ENCODE peak calls at places on chromosome 18, in nine cellular contexts. One of them, this sample, is unnamed.

GRCh38 chr18:8525692-8526091 is 83.5 kb upstream of the RAB12 start:
- DNase-seq in left ventricle myocardium inferior: no peak
- DNase-seq in HCT116: no peak
- DNase-seq in CD8-positive, alpha-beta T cell: no peak
- DNase-seq in RWPE1: no peak
- DNase-seq in AG04450: no peak
- DNase-seq in gastrocnemius medialis: no peak
- DNase-seq in IMR-90: no peak
- DNase-seq in H9: peak
- DNase-seq in this sample: no peak

GRCh38 chr18:50523165-50523564 is 36.7 kb upstream of the MAPK4 start:
- DNase-seq in left ventricle myocardium inferior: no peak
- DNase-seq in HCT116: no peak
- DNase-seq in CD8-positive, alpha-beta T cell: no peak
- DNase-seq in RWPE1: no peak
- DNase-seq in AG04450: no peak
- DNase-seq in gastrocnemius medialis: no peak
- DNase-seq in IMR-90: no peak
- DNase-seq in H9: no peak
- DNase-seq in this sample: no peak

GRCh38 chr18:66640431-66640830 is 36.5 kb upstream of the CDH19 start:
- DNase-seq in left ventricle myocardium inferior: peak
- DNase-seq in HCT116: no peak
- DNase-seq in CD8-positive, alpha-beta T cell: no peak
- DNase-seq in RWPE1: no peak
- DNase-seq in AG04450: no peak
- DNase-seq in gastrocnemius medialis: no peak
- DNase-seq in IMR-90: no peak
- DNase-seq in H9: no peak
- DNase-seq in this sample: peak

GRCh38 chr18:48230459-48231113 is 178.6 kb downstream of the ZBTB7C start:
- DNase-seq in left ventricle myocardium inferior: no peak
- DNase-seq in HCT116: peak
- DNase-seq in CD8-positive, alpha-beta T cell: no peak
- DNase-seq in RWPE1: peak
- DNase-seq in AG04450: peak
- DNase-seq in gastrocnemius medialis: peak
- DNase-seq in IMR-90: peak
- DNase-seq in H9: peak
- DNase-seq in this sample: peak

GRCh38 chr18:61719676-61720075 is 173.1 kb downstream of the RNF152 start:
- DNase-seq in left ventricle myocardium inferior: no peak
- DNase-seq in HCT116: no peak
- DNase-seq in CD8-positive, alpha-beta T cell: no peak
- DNase-seq in RWPE1: no peak
- DNase-seq in AG04450: no peak
- DNase-seq in gastrocnemius medialis: no peak
- DNase-seq in IMR-90: no peak
- DNase-seq in H9: no peak
- DNase-seq in this sample: no peak

GRCh38 chr18:32695534-32695933 is 77.3 kb downstream of the KLHL14 start:
- DNase-seq in left ventricle myocardium inferior: no peak
- DNase-seq in HCT116: no peak
- DNase-seq in CD8-positive, alpha-beta T cell: no peak
- DNase-seq in RWPE1: no peak
- DNase-seq in AG04450: no peak
- DNase-seq in gastrocnemius medialis: no peak
- DNase-seq in IMR-90: no peak
- DNase-seq in H9: no peak
- DNase-seq in this sample: no peak

GRCh38 chr18:40179647-40180175 is 1775.3 kb upstream of the PIK3C3 start:
- DNase-seq in left ventricle myocardium inferior: no peak
- DNase-seq in HCT116: no peak
- DNase-seq in CD8-positive, alpha-beta T cell: no peak
- DNase-seq in RWPE1: no peak
- DNase-seq in AG04450: no peak
- DNase-seq in gastrocnemius medialis: no peak
- DNase-seq in IMR-90: peak
- DNase-seq in H9: no peak
- DNase-seq in this sample: no peak

GRCh38 chr18:65567372-65567771 is 183.4 kb upstream of the CDH7 start:
- DNase-seq in left ventricle myocardium inferior: no peak
- DNase-seq in HCT116: no peak
- DNase-seq in CD8-positive, alpha-beta T cell: no peak
- DNase-seq in RWPE1: peak
- DNase-seq in AG04450: no peak
- DNase-seq in gastrocnemius medialis: no peak
- DNase-seq in IMR-90: no peak
- DNase-seq in H9: no peak
- DNase-seq in this sample: no peak

GRCh38 chr18:61333746-61334490 is 688 bp downstream of the CDH20 start:
- DNase-seq in left ventricle myocardium inferior: no peak
- DNase-seq in HCT116: no peak
- DNase-seq in CD8-positive, alpha-beta T cell: no peak
- DNase-seq in RWPE1: no peak
- DNase-seq in AG04450: no peak
- DNase-seq in gastrocnemius medialis: no peak
- DNase-seq in IMR-90: no peak
- DNase-seq in H9: peak
- DNase-seq in this sample: no peak

GRCh38 chr18:32714571-32715148 is 58.2 kb downstream of the KLHL14 start:
- DNase-seq in left ventricle myocardium inferior: no peak
- DNase-seq in HCT116: peak
- DNase-seq in CD8-positive, alpha-beta T cell: no peak
- DNase-seq in RWPE1: peak
- DNase-seq in AG04450: peak
- DNase-seq in gastrocnemius medialis: no peak
- DNase-seq in IMR-90: peak
- DNase-seq in H9: peak
- DNase-seq in this sample: peak

GRCh38 chr18:63169853-63170252 is 149.7 kb downstream of the BCL2 start:
- DNase-seq in left ventricle myocardium inferior: no peak
- DNase-seq in HCT116: no peak
- DNase-seq in CD8-positive, alpha-beta T cell: no peak
- DNase-seq in RWPE1: no peak
- DNase-seq in AG04450: no peak
- DNase-seq in gastrocnemius medialis: no peak
- DNase-seq in IMR-90: no peak
- DNase-seq in H9: no peak
- DNase-seq in this sample: no peak

GRCh38 chr18:32383040-32383819 is 87.5 kb downstream of the GAREM1 start:
- DNase-seq in left ventricle myocardium inferior: no peak
- DNase-seq in HCT116: peak
- DNase-seq in CD8-positive, alpha-beta T cell: no peak
- DNase-seq in RWPE1: peak
- DNase-seq in AG04450: peak
- DNase-seq in gastrocnemius medialis: peak
- DNase-seq in IMR-90: peak
- DNase-seq in H9: no peak
- DNase-seq in this sample: no peak

GRCh38 chr18:45663646-45664045 is 48.4 kb downstream of the SLC14A2 start:
- DNase-seq in left ventricle myocardium inferior: no peak
- DNase-seq in HCT116: no peak
- DNase-seq in CD8-positive, alpha-beta T cell: no peak
- DNase-seq in RWPE1: no peak
- DNase-seq in AG04450: no peak
- DNase-seq in gastrocnemius medialis: no peak
- DNase-seq in IMR-90: no peak
- DNase-seq in H9: no peak
- DNase-seq in this sample: no peak

GRCh38 chr18:6561029-6561861 is 146.5 kb upstream of the L3MBTL4 start:
- DNase-seq in left ventricle myocardium inferior: peak
- DNase-seq in HCT116: no peak
- DNase-seq in CD8-positive, alpha-beta T cell: no peak
- DNase-seq in RWPE1: no peak
- DNase-seq in AG04450: peak
- DNase-seq in gastrocnemius medialis: peak
- DNase-seq in IMR-90: peak
- DNase-seq in H9: no peak
- DNase-seq in this sample: peak

GRCh38 chr18:42801706-42802105 is 313.8 kb downstream of the RIT2 start:
- DNase-seq in left ventricle myocardium inferior: no peak
- DNase-seq in HCT116: no peak
- DNase-seq in CD8-positive, alpha-beta T cell: no peak
- DNase-seq in RWPE1: no peak
- DNase-seq in AG04450: no peak
- DNase-seq in gastrocnemius medialis: no peak
- DNase-seq in IMR-90: no peak
- DNase-seq in H9: no peak
- DNase-seq in this sample: no peak

GRCh38 chr18:7417742-7418141 is 149.4 kb upstream of the PTPRM start:
- DNase-seq in left ventricle myocardium inferior: no peak
- DNase-seq in HCT116: no peak
- DNase-seq in CD8-positive, alpha-beta T cell: no peak
- DNase-seq in RWPE1: peak
- DNase-seq in AG04450: no peak
- DNase-seq in gastrocnemius medialis: no peak
- DNase-seq in IMR-90: no peak
- DNase-seq in H9: no peak
- DNase-seq in this sample: no peak

DNA sequence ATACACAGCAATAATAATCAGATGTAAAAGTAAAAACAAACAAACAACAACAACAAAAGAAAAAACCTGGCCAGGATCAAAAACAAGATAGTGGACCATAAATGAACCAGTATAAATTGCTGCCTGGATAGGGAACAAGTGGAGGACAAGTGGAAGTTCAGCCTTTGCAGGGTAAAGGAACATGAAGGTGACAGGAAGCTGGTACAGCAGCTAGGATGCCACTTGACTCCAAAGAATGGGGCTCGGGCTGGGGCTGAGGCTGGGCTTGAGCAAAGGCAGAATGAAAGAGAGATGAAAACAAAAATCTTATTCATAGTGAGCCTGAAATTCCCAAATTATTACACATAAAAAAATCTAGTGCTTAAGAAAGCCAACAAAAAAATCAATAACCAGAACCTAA is 146.5 kb downstream of the CDH2 start:
- DNase-seq in left ventricle myocardium inferior: no peak
- DNase-seq in HCT116: no peak
- DNase-seq in CD8-positive, alpha-beta T cell: no peak
- DNase-seq in RWPE1: no peak
- DNase-seq in AG04450: no peak
- DNase-seq in gastrocnemius medialis: no peak
- DNase-seq in IMR-90: no peak
- DNase-seq in H9: no peak
- DNase-seq in this sample: no peak
- H3K27ac ChIP-seq in left ventricle myocardium inferior: no peak
- H3K27ac ChIP-seq in HCT116: no peak
- H3K27ac ChIP-seq in CD8-positive, alpha-beta T cell: no peak
- H3K27ac ChIP-seq in RWPE1: no peak
- H3K27ac ChIP-seq in AG04450: no peak
- H3K27ac ChIP-seq in gastrocnemius medialis: no peak
- H3K27ac ChIP-seq in IMR-90: no peak
- H3K27ac ChIP-seq in H9: no peak
- H3K27ac ChIP-seq in this sample: no peak

GRCh38 chr18:55289775-55290174 is 298.2 kb downstream of the TCF4 start:
- DNase-seq in left ventricle myocardium inferior: no peak
- DNase-seq in HCT116: no peak
- DNase-seq in CD8-positive, alpha-beta T cell: no peak
- DNase-seq in RWPE1: no peak
- DNase-seq in AG04450: no peak
- DNase-seq in gastrocnemius medialis: no peak
- DNase-seq in IMR-90: peak
- DNase-seq in H9: no peak
- DNase-seq in this sample: no peak
- H3K27ac ChIP-seq in left ventricle myocardium inferior: peak
- H3K27ac ChIP-seq in HCT116: no peak
- H3K27ac ChIP-seq in CD8-positive, alpha-beta T cell: no peak
- H3K27ac ChIP-seq in RWPE1: no peak
- H3K27ac ChIP-seq in AG04450: no peak
- H3K27ac ChIP-seq in gastrocnemius medialis: peak
- H3K27ac ChIP-seq in IMR-90: no peak
- H3K27ac ChIP-seq in H9: no peak
- H3K27ac ChIP-seq in this sample: no peak

GRCh38 chr18:58952871-58953270 is 88.2 kb downstream of the ZNF532 start:
- DNase-seq in left ventricle myocardium inferior: no peak
- DNase-seq in HCT116: no peak
- DNase-seq in CD8-positive, alpha-beta T cell: no peak
- DNase-seq in RWPE1: no peak
- DNase-seq in AG04450: no peak
- DNase-seq in gastrocnemius medialis: no peak
- DNase-seq in IMR-90: no peak
- DNase-seq in H9: no peak
- DNase-seq in this sample: no peak

GRCh38 chr18:58954986-58955385 is 90.3 kb downstream of the ZNF532 start:
- DNase-seq in left ventricle myocardium inferior: no peak
- DNase-seq in HCT116: no peak
- DNase-seq in CD8-positive, alpha-beta T cell: no peak
- DNase-seq in RWPE1: no peak
- DNase-seq in AG04450: no peak
- DNase-seq in gastrocnemius medialis: no peak
- DNase-seq in IMR-90: no peak
- DNase-seq in H9: no peak
- DNase-seq in this sample: no peak

GRCh38 chr18:58953627-58954026 is 89.0 kb downstream of the ZNF532 start:
- DNase-seq in left ventricle myocardium inferior: peak
- DNase-seq in HCT116: no peak
- DNase-seq in CD8-positive, alpha-beta T cell: no peak
- DNase-seq in RWPE1: no peak
- DNase-seq in AG04450: no peak
- DNase-seq in gastrocnemius medialis: no peak
- DNase-seq in IMR-90: no peak
- DNase-seq in H9: no peak
- DNase-seq in this sample: no peak

GRCh38 chr18:58949031-58949430 is 84.4 kb downstream of the ZNF532 start:
- DNase-seq in left ventricle myocardium inferior: no peak
- DNase-seq in HCT116: no peak
- DNase-seq in CD8-positive, alpha-beta T cell: no peak
- DNase-seq in RWPE1: no peak
- DNase-seq in AG04450: no peak
- DNase-seq in gastrocnemius medialis: no peak
- DNase-seq in IMR-90: no peak
- DNase-seq in H9: no peak
- DNase-seq in this sample: no peak

DNA sequence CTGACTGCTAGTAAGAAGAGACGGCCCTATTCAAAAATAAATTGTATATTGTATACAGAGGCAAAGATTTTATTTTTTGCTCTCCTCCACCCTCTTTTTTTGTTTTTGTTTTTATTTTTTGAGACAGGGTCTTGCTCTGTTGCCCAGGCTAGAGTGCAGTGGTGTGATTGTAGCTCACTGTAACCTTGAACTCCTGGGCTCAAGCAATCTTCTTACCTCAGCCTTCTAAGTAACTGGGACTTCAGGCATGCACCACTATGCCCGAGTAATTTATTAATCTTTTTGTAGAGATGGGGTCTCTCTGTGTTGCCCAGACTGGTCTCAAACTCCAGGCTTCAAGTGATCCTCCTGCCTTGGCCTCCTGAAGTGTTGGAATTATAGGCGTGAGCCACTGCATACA is 87.6 kb downstream of the ZNF532 start:
- DNase-seq in left ventricle myocardium inferior: no peak
- DNase-seq in HCT116: no peak
- DNase-seq in CD8-positive, alpha-beta T cell: no peak
- DNase-seq in RWPE1: no peak
- DNase-seq in AG04450: no peak
- DNase-seq in gastrocnemius medialis: no peak
- DNase-seq in IMR-90: no peak
- DNase-seq in H9: no peak
- DNase-seq in this sample: no peak
- H3K27ac ChIP-seq in left ventricle myocardium inferior: peak
- H3K27ac ChIP-seq in HCT116: no peak
- H3K27ac ChIP-seq in CD8-positive, alpha-beta T cell: no peak
- H3K27ac ChIP-seq in RWPE1: no peak
- H3K27ac ChIP-seq in AG04450: no peak
- H3K27ac ChIP-seq in gastrocnemius medialis: no peak
- H3K27ac ChIP-seq in IMR-90: no peak
- H3K27ac ChIP-seq in H9: peak
- H3K27ac ChIP-seq in this sample: no peak

GRCh38 chr18:13582283-13582682 is 144.1 kb downstream of the FAM210A start:
- DNase-seq in left ventricle myocardium inferior: no peak
- DNase-seq in HCT116: no peak
- DNase-seq in CD8-positive, alpha-beta T cell: no peak
- DNase-seq in RWPE1: no peak
- DNase-seq in AG04450: no peak
- DNase-seq in gastrocnemius medialis: no peak
- DNase-seq in IMR-90: no peak
- DNase-seq in H9: no peak
- DNase-seq in this sample: no peak
- H3K27ac ChIP-seq in left ventricle myocardium inferior: no peak
- H3K27ac ChIP-seq in HCT116: no peak
- H3K27ac ChIP-seq in CD8-positive, alpha-beta T cell: no peak
- H3K27ac ChIP-seq in RWPE1: no peak
- H3K27ac ChIP-seq in AG04450: no peak
- H3K27ac ChIP-seq in gastrocnemius medialis: no peak
- H3K27ac ChIP-seq in IMR-90: no peak
- H3K27ac ChIP-seq in H9: no peak
- H3K27ac ChIP-seq in this sample: no peak

This sample was measured in colonic mucosa.